ENCODE peak calls at places on chromosomes 5 and 9, in six cellular contexts. L is RKO, Z is NCI-H1694, G is iPS-NIHi11, U is NCI-H524, N is anterior cingulate cortex. Y is an unnamed sample.

GRCh38 chr5:119088438-119088837 is 17.6 kb downstream of the DMXL1 start:
- DNase-seq in G (no peak), U (no peak), Z (no peak), N (no peak), L (no peak), Y (no peak)

GRCh38 chr9:8020161-8020560 is 220.6 kb upstream of the DMAC1 start:
- DNase-seq in Z (no peak), N (no peak), G (no peak), U (no peak), L (no peak), Y (no peak)

GRCh38 chr9:113151696-113152630 is 1.2 kb downstream of the SLC31A2 start:
- DNase-seq in Z (no peak), L (no peak), U (no peak), N (no peak), G (no peak), Y (no peak)

GRCh38 chr5:42715791-42716190 is 40.8 kb upstream of the CCDC152 start:
- DNase-seq in G (no peak), U (no peak), L (no peak), Z (no peak), N (no peak), Y (no peak)

GRCh38 chr9:131885144-131885609 is 145.3 kb upstream of the RAPGEF1 start:
- DNase-seq in Z (peak; percentile 19), N (no peak), L (no peak), U (peak; percentile 98), G (no peak), Y (no peak)

GRCh38 chr5:84450617-84451414 is 66.1 kb upstream of the EDIL3 start:
- DNase-seq in Z (peak; percentile 5), G (peak; percentile 10), N (no peak), U (peak; percentile 9), L (peak; percentile 27), Y (no peak)

GRCh38 chr9:35579130-35579529 is 25.9 kb upstream of the TESK1 start:
- DNase-seq in U (no peak), L (no peak), Z (no peak), G (no peak), N (no peak), Y (no peak)

GRCh38 chr5:43631182-43631910 is 28.4 kb downstream of the NNT start:
- DNase-seq in L (peak; percentile 82), Z (peak; percentile 98), N (no peak), G (peak; percentile 62), U (peak; percentile 100), Y (peak; percentile 11)

GRCh38 chr5:143340891-143341685 is 62.4 kb downstream of the NR3C1 start:
- DNase-seq in L (no peak), N (no peak), G (no peak), Z (no peak), U (no peak), Y (no peak)

GRCh38 chr5:79514391-79515105 is 614 bp upstream of the HOMER1 start:
- DNase-seq in N (peak; percentile 76), G (peak; percentile 92), Z (peak; percentile 62), L (peak; percentile 95), U (peak; percentile 88), Y (peak; percentile 85)

GRCh38 chr9:93622725-93623124 is 46.3 kb downstream of the PHF2 start:
- DNase-seq in L (no peak), Z (no peak), N (no peak), G (no peak), U (no peak), Y (no peak)

GRCh38 chr5:108940500-108940899 is 192.8 kb downstream of the FER start:
- DNase-seq in L (no peak), Z (no peak), N (no peak), U (no peak), G (no peak), Y (no peak)

GRCh38 chr5:137733011-137733410 is 2.9 kb downstream of the KLHL3 start:
- DNase-seq in Z (no peak), L (no peak), N (no peak), U (no peak), G (no peak), Y (no peak)

GRCh38 chr5:96000308-96000707 is 38.7 kb upstream of the ELL2 start:
- DNase-seq in G (no peak), L (no peak), Z (no peak), U (no peak), N (no peak), Y (no peak)

GRCh38 chr5:146529984-146530383 is 14.0 kb upstream of the GPR151 start:
- DNase-seq in N (no peak), Z (no peak), G (no peak), U (peak; percentile 58), L (no peak), Y (no peak)

GRCh38 chr5:1449081-1449630 is 3.9 kb upstream of the SLC6A3 start:
- DNase-seq in Z (no peak), U (no peak), G (no peak), L (no peak), N (no peak), Y (no peak)

GRCh38 chr5:78660401-78660800 is 11.8 kb upstream of the LHFPL2 start:
- DNase-seq in N (no peak), L (no peak), Z (no peak), U (no peak), G (no peak), Y (no peak)

GRCh38 chr5:87184544-87184943 is 83.1 kb upstream of the RASA1 start:
- DNase-seq in N (no peak), G (no peak), Z (no peak), U (no peak), L (no peak), Y (no peak)

GRCh38 chr9:136339173-136339957 is 12.0 kb downstream of the GPSM1 start:
- DNase-seq in U (peak; percentile 74), N (peak; percentile 48), Z (no peak), G (peak; percentile 89), L (peak; percentile 72), Y (no peak)

GRCh38 chr5:124492444-124493224 is 253.8 kb downstream of the ZNF608 start:
- DNase-seq in U (no peak), G (no peak), Z (no peak), N (no peak), L (no peak), Y (no peak)

GRCh38 chr5:8461543-8461942 is 592.6 kb downstream of the MTRR start:
- DNase-seq in U (no peak), L (no peak), G (no peak), Z (no peak), N (no peak), Y (no peak)

GRCh38 chr5:172235132-172235780 is 41.3 kb downstream of the EFCAB9 start:
- DNase-seq in G (no peak), L (no peak), Z (no peak), N (no peak), U (no peak), Y (no peak)

GRCh38 chr5:180133551-180133950 is 62.0 kb upstream of the RNF130 start:
- DNase-seq in N (no peak), L (no peak), G (no peak), U (no peak), Z (no peak), Y (no peak)

GRCh38 chr9:68762570-68762969 is 57.5 kb downstream of the PIP5K1B start:
- DNase-seq in U (no peak), Z (no peak), L (no peak), G (no peak), N (no peak), Y (no peak)

GRCh38 chr5:173761182-173761521 is 127.0 kb upstream of the CPEB4 start:
- DNase-seq in U (no peak), L (no peak), Z (no peak), N (no peak), G (no peak), Y (no peak)

GRCh38 chr5:41736641-41737040 is 133.6 kb downstream of the OXCT1 start:
- DNase-seq in U (no peak), L (no peak), Z (no peak), N (no peak), G (no peak), Y (no peak)

GRCh38 chr9:74755355-74755754 is 132.4 kb downstream of the TRPM6 start:
- DNase-seq in L (no peak), U (no peak), Z (no peak), G (no peak), N (no peak), Y (no peak)

GRCh38 chr5:37723147-37723961 is 116.5 kb downstream of the GDNF start:
- DNase-seq in U (peak; percentile 43), N (peak; percentile 24), G (peak; percentile 50), L (no peak), Z (peak; percentile 33), Y (no peak)

GRCh38 chr9:136416914-136417313 is 6.5 kb downstream of the PMPCA start:
- DNase-seq in N (no peak), Z (no peak), L (no peak), U (no peak), G (no peak), Y (no peak)

GRCh38 chr5:44160443-44160842 is 228.8 kb downstream of the FGF10 start:
- DNase-seq in N (no peak), G (no peak), U (no peak), L (no peak), Z (no peak), Y (no peak)

GRCh38 chr9:31275419-31275818 is 1109.0 kb upstream of the ACO1 start:
- DNase-seq in G (no peak), N (no peak), U (no peak), L (no peak), Z (no peak), Y (no peak)

GRCh38 chr9:80648336-80648735 is 1041.0 kb downstream of the TLE1 start:
- DNase-seq in G (no peak), U (no peak), L (no peak), Z (no peak), N (no peak), Y (no peak)

GRCh38 chr5:107671742-107672211 is 1.0 kb upstream of the EFNA5 start:
- DNase-seq in G (peak; percentile 50), Z (peak; percentile 50), L (peak; percentile 83), N (no peak), U (peak; percentile 72), Y (no peak)

GRCh38 chr5:155416765-155417164 is 403.2 kb downstream of the KIF4B start:
- DNase-seq in U (no peak), Z (no peak), N (no peak), G (no peak), L (no peak), Y (no peak)